ENCODE peak calls at places on chromosomes 12 and 14, in four cellular contexts. X, Q, Y and Z are unnamed samples.

GRCh38 chr14:58100735-58101368 is 51.2 kb downstream of the ARMH4 start:
- DNase-seq in Q (no peak), Y (no peak), X (no peak), Z (no peak)

GRCh38 chr12:103333676-103334075 is 162.1 kb downstream of the C12orf42 start:
- DNase-seq in Q (no peak), Y (no peak), X (no peak), Z (no peak)

GRCh38 chr14:91349481-91350074 is 68.0 kb downstream of the CCDC88C start:
- DNase-seq in Q (no peak), X (peak), Y (no peak), Z (no peak)

GRCh38 chr12:97142737-97143450 is 235.8 kb downstream of the NEDD1 start:
- DNase-seq in Y (no peak), Q (no peak), X (no peak), Z (no peak)

GRCh38 chr14:79352026-79352425 is 859.3 kb downstream of the DIO2 start:
- DNase-seq in X (no peak), Q (no peak), Y (no peak), Z (no peak)

GRCh38 chr14:84750284-84750683 is 779.7 kb upstream of the FLRT2 start:
- DNase-seq in Y (no peak), Q (no peak), X (no peak), Z (no peak)

GRCh38 chr12:92470608-92471021 is 232.2 kb upstream of the PLEKHG7 start:
- DNase-seq in Q (no peak), X (peak), Y (no peak), Z (no peak)

GRCh38 chr12:123427036-123427769 is 9.3 kb downstream of the RILPL2 start:
- DNase-seq in Q (no peak), Y (no peak), X (peak), Z (peak)

GRCh38 chr14:24438198-24439095 is 4.1 kb downstream of the SDR39U1 start:
- DNase-seq in X (no peak), Y (no peak), Q (no peak), Z (no peak)

GRCh38 chr12:51904951-51905471 is 2.3 kb upstream of the ACVRL1 start:
- DNase-seq in Q (no peak), Y (peak), X (no peak), Z (no peak)

GRCh38 chr12:34400423-34400881 is 378.2 kb downstream of the ALG10 start:
- DNase-seq in Q (no peak), X (no peak), Y (peak), Z (no peak)

GRCh38 chr12:97038859-97039258 is 131.8 kb downstream of the NEDD1 start:
- DNase-seq in Q (no peak), Y (no peak), X (no peak), Z (no peak)

GRCh38 chr14:81519200-81519998 is 14.3 kb downstream of the SEL1L start:
- DNase-seq in Q (peak), X (peak), Y (no peak), Z (no peak)

GRCh38 chr12:111169032-111169431 is 199.9 kb downstream of the PHETA1 start:
- DNase-seq in Q (no peak), X (no peak), Y (no peak), Z (no peak)

GRCh38 chr12:118015306-118015705 is 1.2 kb upstream of the RFC5 start:
- DNase-seq in Q (no peak), X (no peak), Y (no peak), Z (no peak)

GRCh38 chr14:54651649-54652048 is 84.7 kb downstream of the SAMD4A start:
- DNase-seq in Q (no peak), X (no peak), Y (no peak), Z (no peak)

GRCh38 chr14:37512173-37512572 is 82.9 kb downstream of the FOXA1 start:
- DNase-seq in Y (no peak), Q (no peak), X (no peak), Z (no peak)

GRCh38 chr12:24864796-24865125 is 84.1 kb downstream of the BCAT1 start:
- DNase-seq in Y (no peak), Q (no peak), X (no peak), Z (peak)
- TF ChIP-seq SPI1 in Y (no peak), Q (no peak), X (no peak), Z (no peak)

DNA sequence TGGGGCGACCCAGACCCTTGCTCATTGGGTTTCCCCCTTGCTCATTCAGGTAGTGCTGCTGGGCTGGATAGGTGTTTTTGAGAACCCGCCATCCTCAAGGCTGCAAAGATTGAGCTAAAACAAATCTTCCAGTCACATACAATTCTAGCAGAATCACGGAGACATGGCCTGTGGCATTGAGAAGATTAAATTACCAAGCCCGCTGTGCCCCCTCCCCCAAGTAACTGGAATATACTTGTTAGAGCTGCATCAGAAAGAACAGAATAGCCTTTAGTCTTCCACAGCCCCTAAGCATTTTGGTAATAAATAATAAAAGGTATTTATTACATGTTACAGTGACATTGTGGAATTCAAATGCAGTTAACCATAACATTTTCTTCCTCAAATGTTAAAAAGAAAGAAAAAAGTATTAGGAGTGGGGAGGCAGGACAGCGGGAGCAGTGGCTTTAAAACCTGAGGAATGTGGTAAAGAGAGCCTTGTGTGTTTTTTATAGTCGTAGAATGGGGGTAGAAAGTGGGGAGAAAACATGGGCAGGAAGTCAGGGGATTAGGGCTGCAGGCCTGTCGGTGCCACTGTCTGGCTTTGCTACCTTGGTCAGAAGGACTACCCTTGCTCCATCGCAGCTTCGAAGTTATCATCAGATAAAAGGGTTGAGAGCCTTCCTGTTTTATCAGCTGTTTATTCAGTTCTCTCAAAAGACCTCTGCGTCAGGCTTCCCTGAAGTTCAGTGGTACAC is 255.8 kb downstream of the MSRB3 start:
- DNase-seq in X (no peak), Y (no peak), Q (no peak), Z (no peak)
- TF ChIP-seq POLR2AphosphoS5 in X (no peak), Y (no peak), Q (no peak), Z (no peak)

GRCh38 chr14:100037351-100037750 is 27.9 kb upstream of the EVL start:
- DNase-seq in Q (no peak), X (no peak), Y (no peak), Z (no peak)
- TF ChIP-seq SPI1 in Q (no peak), X (no peak), Y (no peak), Z (no peak)

GRCh38 chr14:75981426-75981825 is 369 bp downstream of the TGFB3 start:
- DNase-seq in Y (peak), Q (no peak), X (peak), Z (peak)
- TF ChIP-seq POLR2AphosphoS5 in Y (no peak), Q (no peak), X (no peak), Z (no peak)

GRCh38 chr12:122203301-122203967 is at the start of gene B3GNT4:
- DNase-seq in Y (peak), X (no peak), Q (no peak), Z (peak)

GRCh38 chr12:122199484-122200355 is 3.8 kb upstream of the B3GNT4 start:
- DNase-seq in Q (no peak), Y (no peak), X (no peak), Z (no peak)

GRCh38 chr12:122200541-122201175 is 2.9 kb upstream of the B3GNT4 start:
- DNase-seq in Q (no peak), Y (no peak), X (no peak), Z (no peak)

GRCh38 chr12:122202017-122202416 is 1.5 kb upstream of the B3GNT4 start:
- DNase-seq in Y (no peak), X (no peak), Q (no peak), Z (no peak)

DNA sequence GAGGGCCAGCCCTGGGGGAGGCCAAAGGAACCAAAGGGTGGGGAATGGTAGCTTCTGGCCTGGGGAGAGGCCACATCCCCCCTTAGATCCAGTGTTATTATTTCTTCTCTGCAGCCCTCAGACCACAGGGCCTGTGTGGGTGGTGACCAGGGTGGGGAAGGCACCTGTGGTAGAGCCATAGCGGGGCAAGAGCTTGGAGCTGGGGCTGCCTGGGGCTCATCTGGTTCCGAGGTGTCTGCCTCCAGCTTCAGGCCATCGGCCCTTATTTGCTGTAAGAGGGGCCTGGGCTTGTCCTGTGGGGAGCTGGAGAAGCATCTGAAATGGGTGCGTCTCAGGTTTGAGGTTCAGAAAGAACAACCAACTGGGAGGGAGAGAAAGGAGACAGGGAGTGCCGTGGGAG is 2.1 kb upstream of the B3GNT4 start:
- DNase-seq in X (no peak), Y (no peak), Q (no peak), Z (no peak)
- TF ChIP-seq SPI1 in X (no peak), Y (no peak), Q (no peak), Z (no peak)